ENCODE peak calls at places on chromosomes 1 and 21, in eight cellular contexts. Z is fibroblast of lung, A is body of pancreas, R is heart left ventricle, E is vagina, S is testis, X is cardiac muscle cell, B is hepatocyte. N is an unnamed sample. For H3K9me3 and H3K4me1, the result is how much of the 10 kb centered on the place peaks cover.

GRCh38 chr1:55146781-55147180 is 68.4 kb downstream of the USP24 start:
- DNase-seq in A (peak), S (peak), B (no peak), X (peak), E (no peak), Z (no peak), R (peak), N (no peak)

GRCh38 chr1:89085781-89086180 is 20.8 kb upstream of the GBP1 start:
- DNase-seq in R (peak), B (no peak), E (no peak), A (peak), S (no peak), X (peak), Z (peak), N (no peak)

GRCh38 chr1:226397011-226397926 is 10.6 kb downstream of the PARP1 start:
- DNase-seq in S (peak), B (no peak), R (no peak), X (peak), A (no peak), E (no peak), Z (no peak), N (no peak)

GRCh38 chr1:64051801-64052200 is 151.6 kb upstream of the UBE2U start:
- DNase-seq in A (no peak), X (peak), S (no peak), R (no peak), Z (peak), E (no peak), B (no peak), N (no peak)

GRCh38 chr1:114368560-114369255 is 142.3 kb downstream of the TRIM33 start:
- DNase-seq in E (no peak), S (no peak), Z (no peak), X (no peak), A (no peak), B (no peak), R (no peak), N (no peak)

GRCh38 chr1:243473281-243474210 is 217.7 kb downstream of the SDCCAG8 start:
- DNase-seq in R (no peak), S (no peak), B (no peak), E (no peak), X (peak), Z (peak), A (no peak), N (no peak)

GRCh38 chr1:197356723-197357533 is 88.9 kb downstream of the CRB1 start:
- DNase-seq in R (no peak), E (no peak), X (peak), A (peak), Z (peak), S (peak), B (peak), N (no peak)

GRCh38 chr1:110588991-110589390 is 17.2 kb downstream of the KCNA2 start:
- DNase-seq in S (no peak), E (no peak), Z (no peak), A (no peak), B (no peak), X (no peak), R (no peak), N (no peak)

GRCh38 chr21:40635336-40635735 is 211.6 kb downstream of the DSCAM start:
- DNase-seq in X (no peak), A (no peak), B (no peak), E (no peak), S (no peak), R (no peak), Z (no peak), N (no peak)

GRCh38 chr1:62076286-62076685 is 118.4 kb upstream of the L1TD1 start:
- DNase-seq in R (no peak), S (no peak), A (peak), Z (peak), B (peak), X (peak), E (no peak), N (no peak)

GRCh38 chr1:65658122-65658521 is 134.6 kb upstream of the PDE4B start:
- DNase-seq in E (no peak), S (no peak), X (no peak), R (no peak), A (no peak), B (no peak), Z (peak), N (no peak)

DNA sequence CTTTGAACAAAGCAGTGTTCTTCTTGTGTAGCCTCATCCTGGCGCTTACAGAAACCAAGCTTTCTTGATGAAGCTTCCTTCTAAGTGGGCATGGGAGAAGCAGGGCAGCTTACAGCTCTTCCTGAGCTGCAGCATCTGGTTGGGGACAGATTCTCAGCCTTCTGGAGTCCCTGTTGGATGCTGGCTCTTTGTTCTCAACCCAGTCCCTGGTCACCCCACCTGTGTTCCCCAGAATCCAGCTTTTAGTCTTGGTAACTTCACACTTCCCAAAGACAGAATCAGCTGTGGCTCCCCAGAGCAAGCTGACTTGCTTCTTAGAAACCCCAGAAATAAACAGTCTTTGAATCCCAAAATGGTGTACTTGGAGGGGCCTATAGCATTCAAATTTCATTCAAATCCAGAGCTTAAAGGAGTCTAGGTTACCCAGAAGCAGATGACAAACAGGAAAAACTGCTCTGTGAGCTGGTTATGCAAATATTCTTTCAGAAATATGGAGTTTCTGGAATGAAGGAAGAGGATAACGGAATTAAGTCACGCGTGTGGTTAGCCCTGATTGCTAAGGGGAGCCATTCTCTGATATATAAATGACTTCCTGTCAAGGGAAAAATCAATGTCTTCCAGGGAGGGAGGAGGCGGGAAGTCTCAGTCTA is 783.4 kb upstream of the TPTE start:
- DNase-seq in S (no peak), Z (no peak), E (peak), X (no peak), R (no peak), A (no peak), B (no peak), N (no peak)
- H3K9me3 ChIP-seq in S (under half), Z (under half), E (under half), X (under half), R (under half), A (under half), B (under half), N (under half)

GRCh38 chr1:215526846-215527151 is 40.3 kb upstream of the KCTD3 start:
- DNase-seq in A (no peak), Z (no peak), R (no peak), S (no peak), X (no peak), B (no peak), E (no peak), N (no peak)
- TF ChIP-seq CTCF in A (no peak), Z (no peak), R (no peak), S (no peak), X (no peak), B (no peak), E (no peak), N (no peak)

GRCh38 chr1:26788515-26788785 is 700 bp downstream of the PIGV start:
- DNase-seq in Z (no peak), X (no peak), R (no peak), E (no peak), S (no peak), A (no peak), B (no peak), N (no peak)
- H3K4me1 ChIP-seq in Z (under half), X (under half), R (under half), E (under half), S (under half), A (under half), B (under half), N (under half)

GRCh38 chr21:39536835-39537234 is 75.9 kb upstream of the B3GALT5 start:
- DNase-seq in X (no peak), Z (no peak), S (no peak), E (no peak), B (no peak), A (no peak), R (no peak), N (no peak)

GRCh38 chr21:39533545-39534226 is 79.1 kb upstream of the B3GALT5 start:
- DNase-seq in R (no peak), B (no peak), X (no peak), A (no peak), Z (no peak), S (no peak), E (no peak), N (no peak)

GRCh38 chr21:39537571-39537970 is 75.2 kb upstream of the B3GALT5 start:
- DNase-seq in X (no peak), B (no peak), A (no peak), S (no peak), Z (no peak), E (no peak), R (no peak), N (no peak)

GRCh38 chr21:39538453-39539042 is 74.2 kb upstream of the B3GALT5 start:
- DNase-seq in S (no peak), A (no peak), X (no peak), E (no peak), B (no peak), Z (no peak), R (no peak), N (no peak)

DNA sequence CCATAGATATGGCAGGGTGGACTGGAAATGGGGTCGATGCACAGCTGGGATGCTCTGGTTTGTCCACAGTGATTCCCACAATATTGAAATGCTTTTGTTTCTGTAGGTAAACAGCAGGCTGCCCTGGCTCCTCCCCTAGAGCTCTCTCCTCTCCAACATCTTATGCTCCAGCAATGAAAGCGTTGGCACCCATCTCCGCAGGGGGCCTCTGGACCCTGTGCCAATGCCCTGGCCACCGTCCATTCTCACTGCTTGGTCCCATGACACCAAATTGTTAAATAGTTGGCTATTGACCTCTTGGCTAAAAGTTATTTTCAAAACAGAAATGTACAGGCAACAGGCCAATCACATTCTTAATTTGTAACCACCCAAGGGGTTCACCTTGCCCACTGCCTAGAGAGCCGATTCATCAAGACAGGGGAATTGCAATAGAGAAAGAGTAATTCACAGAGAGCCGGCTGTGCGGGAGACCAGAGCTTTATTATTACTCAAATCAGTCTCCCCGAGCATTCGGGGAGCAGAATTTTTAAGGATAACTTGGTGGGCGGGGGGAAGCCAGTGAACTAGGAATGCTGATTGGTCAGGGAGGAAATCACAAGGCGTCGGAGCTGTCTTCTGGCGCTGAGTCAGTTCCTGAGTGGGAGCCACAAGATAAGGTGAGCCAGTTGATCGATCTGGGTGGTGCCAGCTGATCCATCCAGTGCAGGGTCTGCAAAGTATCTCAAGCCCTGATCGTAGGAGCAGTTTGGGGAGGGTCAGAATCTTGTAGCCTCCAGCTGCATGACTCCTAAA is 76.9 kb upstream of the B3GALT5 start:
- DNase-seq in E (no peak), Z (no peak), R (no peak), B (no peak), A (peak), X (no peak), S (no peak), N (no peak)
- H3K9me3 ChIP-seq in E (under half), Z (under half), R (under half), B (under half), A (under half), X (under half), S (under half), N (under half)